ENCODE peak calls at places on chromosomes 1 and 21, in eight cellular contexts. F, Y, K, Z, O, Q, J and B are unnamed samples.

GRCh38 chr21:39251326-39251725 is 62.1 kb downstream of the BRWD1 start:
- DNase-seq in K (no peak), Q (no peak), O (no peak), Y (no peak), F (no peak), Z (no peak), J (no peak), B (no peak)

GRCh38 chr1:116910379-116911165 is 856 bp downstream of the PTGFRN start:
- DNase-seq in J (peak), Y (peak), Z (no peak), K (peak), Q (peak), O (no peak), F (peak), B (peak)

GRCh38 chr1:228004331-228004871 is 2.4 kb upstream of the WNT3A start:
- DNase-seq in Z (peak), O (peak), Q (peak), F (no peak), K (no peak), J (peak), Y (peak), B (no peak)

GRCh38 chr1:23403038-23403336 is 21.6 kb downstream of the TCEA3 start:
- DNase-seq in O (no peak), Q (no peak), K (no peak), Y (peak), F (no peak), Z (peak), J (peak), B (no peak)

GRCh38 chr1:21869620-21870121 is 57.6 kb downstream of the LDLRAD2 start:
- DNase-seq in Y (no peak), Z (peak), J (peak), F (no peak), Q (peak), O (peak), K (peak), B (no peak)

GRCh38 chr21:45979651-45980050 is 1.9 kb upstream of the COL6A1 start:
- DNase-seq in J (no peak), Y (no peak), F (no peak), K (no peak), O (no peak), Q (peak), Z (no peak), B (peak)

GRCh38 chr1:215833936-215834729 is 267.0 kb downstream of the KCTD3 start:
- DNase-seq in Z (no peak), O (no peak), Q (no peak), Y (no peak), K (no peak), F (no peak), J (no peak), B (no peak)

GRCh38 chr1:163844393-163844948 is 522.7 kb downstream of the NUF2 start:
- DNase-seq in K (no peak), Q (no peak), J (no peak), Z (no peak), O (no peak), Y (no peak), F (no peak), B (no peak)

GRCh38 chr1:234730542-234731370 is 120.8 kb upstream of the IRF2BP2 start:
- DNase-seq in K (no peak), Z (no peak), J (no peak), O (no peak), Y (peak), F (no peak), Q (peak), B (peak)

GRCh38 chr1:181133441-181133951 is 45.0 kb downstream of the IER5 start:
- DNase-seq in Y (no peak), Z (no peak), Q (no peak), O (no peak), J (no peak), K (no peak), F (no peak), B (no peak)

GRCh38 chr1:223853275-223853674 is 7.5 kb upstream of the TP53BP2 start:
- DNase-seq in F (no peak), Z (no peak), J (no peak), O (no peak), K (no peak), Q (no peak), Y (no peak), B (no peak)

GRCh38 chr21:43304206-43304605 is 122.7 kb downstream of the SIK1 start:
- DNase-seq in Y (peak), K (no peak), J (no peak), F (no peak), Q (peak), Z (no peak), O (no peak), B (no peak)

GRCh38 chr1:174021611-174022079 is 512 bp downstream of the RC3H1 start:
- DNase-seq in Z (no peak), Q (peak), J (no peak), F (peak), K (peak), O (no peak), Y (peak), B (peak)

GRCh38 chr1:2609271-2610035 is 22.9 kb downstream of the PRXL2B start:
- DNase-seq in F (no peak), Q (no peak), Z (no peak), O (peak), Y (no peak), K (no peak), J (no peak), B (no peak)

GRCh38 chr21:39630191-39630591 is 17.5 kb downstream of the B3GALT5 start:
- DNase-seq in Q (no peak), J (no peak), F (no peak), O (no peak), Z (peak), K (no peak), Y (no peak), B (no peak)

GRCh38 chr1:1122078-1122811 is 6.4 kb upstream of the C1orf159 start:
- DNase-seq in J (peak), Z (peak), Y (peak), F (peak), Q (peak), K (peak), O (peak), B (peak)

GRCh38 chr1:232250838-232251237 is 379.1 kb downstream of the SIPA1L2 start:
- DNase-seq in Y (no peak), O (no peak), Z (no peak), K (no peak), F (no peak), J (no peak), Q (no peak), B (no peak)

GRCh38 chr1:54649130-54649898 is 7.7 kb downstream of the MROH7 start:
- DNase-seq in Z (no peak), Y (peak), O (no peak), K (no peak), Q (no peak), F (no peak), J (no peak), B (no peak)

DNA sequence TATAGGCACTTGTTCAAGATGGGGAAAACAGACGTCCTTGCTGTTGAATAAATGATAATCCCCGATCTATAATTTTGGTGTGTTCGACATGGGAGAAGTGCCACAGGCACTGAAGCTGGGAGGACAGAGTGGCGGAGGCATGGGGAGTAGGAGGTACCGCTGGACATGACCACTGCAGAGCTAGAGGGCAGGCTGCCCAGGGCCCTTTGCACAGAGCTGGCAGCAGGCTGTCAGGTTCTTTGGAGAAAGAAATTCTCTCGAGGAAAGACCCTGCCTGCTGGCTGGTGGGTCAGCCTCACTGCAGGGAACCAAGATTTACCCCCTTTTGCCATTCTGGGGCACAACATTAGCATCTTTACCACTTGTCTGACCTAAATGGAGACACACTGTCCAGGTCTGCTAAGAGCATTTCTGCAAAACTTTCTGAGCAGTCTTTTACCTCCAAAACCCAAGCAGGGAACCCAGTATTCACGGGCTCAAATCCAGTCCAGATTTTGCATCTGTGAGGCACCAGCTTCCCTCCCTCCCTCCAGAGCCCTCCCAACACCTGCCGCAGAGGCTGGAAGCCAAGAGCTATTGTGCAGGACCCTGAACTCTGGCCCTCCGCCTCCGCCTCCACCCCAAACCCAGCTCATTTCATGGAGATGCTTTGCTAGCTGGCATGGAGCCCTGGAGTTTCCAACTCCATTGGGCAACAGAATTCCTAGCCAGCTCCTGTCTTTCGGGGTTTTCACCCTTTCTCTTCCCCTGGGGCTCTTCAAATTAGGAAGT is 142.3 kb downstream of the PLXNA2 start:
- DNase-seq in K (no peak), Q (no peak), O (no peak), F (no peak), Y (no peak), Z (no peak), J (no peak), B (no peak)
- TF ChIP-seq POLR2AphosphoS5 in K (no peak), Q (no peak), O (no peak), F (no peak), Y (no peak), Z (no peak), J (no peak), B (no peak)

GRCh38 chr1:155933591-155934096 is 569 bp downstream of the KHDC4 start:
- DNase-seq in O (no peak), Q (no peak), K (no peak), Z (no peak), J (no peak), F (no peak), Y (peak), B (no peak)

GRCh38 chr1:155932085-155932484 is 2.1 kb downstream of the KHDC4 start:
- DNase-seq in Y (no peak), Z (no peak), K (no peak), O (no peak), Q (no peak), F (no peak), J (no peak), B (no peak)

GRCh38 chr1:155932487-155932886 is 1.7 kb downstream of the KHDC4 start:
- DNase-seq in Z (no peak), Q (no peak), K (no peak), F (no peak), O (no peak), Y (no peak), J (no peak), B (no peak)

GRCh38 chr1:155934933-155935590 is 849 bp upstream of the KHDC4 start:
- DNase-seq in K (no peak), F (no peak), Z (no peak), J (no peak), Q (no peak), O (no peak), Y (no peak), B (no peak)

DNA sequence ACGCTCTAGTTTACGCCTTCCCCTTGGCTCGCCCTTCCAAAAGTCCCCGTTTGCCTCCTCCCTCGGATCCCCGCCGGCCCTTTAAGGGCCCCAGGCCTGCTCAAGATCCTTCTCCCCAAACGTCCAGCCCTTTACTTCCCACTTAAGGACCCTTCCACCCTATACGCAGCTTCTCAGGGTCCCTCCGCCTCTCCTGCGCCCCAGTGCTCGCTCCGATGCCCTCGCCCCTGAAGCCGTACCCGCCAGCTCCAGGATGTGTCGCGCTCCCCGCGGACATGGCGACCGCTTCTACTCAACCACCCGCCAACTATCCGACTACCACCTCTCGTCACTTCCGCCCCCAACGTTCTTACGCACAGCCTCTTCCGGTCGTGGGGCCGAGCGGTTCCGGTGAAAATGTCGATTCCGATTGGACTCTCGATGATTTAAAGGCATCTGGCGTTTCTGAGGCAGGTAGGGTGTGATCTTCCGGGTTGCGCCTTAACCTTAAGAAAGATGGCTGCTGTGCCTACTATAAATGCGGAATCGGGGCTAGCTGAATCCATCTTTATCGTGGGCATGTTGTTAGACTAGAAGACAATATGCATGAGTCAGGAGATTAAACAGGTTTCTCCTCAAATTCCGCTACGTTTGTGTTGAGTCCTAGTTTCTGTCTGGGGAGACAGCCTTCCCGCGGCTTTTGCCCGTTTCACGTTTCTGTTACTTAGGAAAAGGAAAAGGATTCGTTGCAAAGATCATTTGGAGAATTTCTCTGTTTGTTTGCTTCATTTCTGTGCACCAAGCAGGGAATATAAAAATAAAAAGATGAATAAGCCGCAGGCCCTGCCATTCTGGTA is at the start of gene KHDC4:
- DNase-seq in Y (peak), Q (peak), K (peak), F (peak), J (peak), Z (peak), O (peak), B (peak)
- TF ChIP-seq POLR2A in Y (peak), Q (peak), K (peak), F (peak), J (no peak), Z (peak), O (peak), B (peak)

GRCh38 chr1:106889054-106889453 is 167.4 kb upstream of the PRMT6 start:
- DNase-seq in Z (no peak), Y (no peak), F (no peak), J (no peak), Q (no peak), K (no peak), O (no peak), B (no peak)

DNA sequence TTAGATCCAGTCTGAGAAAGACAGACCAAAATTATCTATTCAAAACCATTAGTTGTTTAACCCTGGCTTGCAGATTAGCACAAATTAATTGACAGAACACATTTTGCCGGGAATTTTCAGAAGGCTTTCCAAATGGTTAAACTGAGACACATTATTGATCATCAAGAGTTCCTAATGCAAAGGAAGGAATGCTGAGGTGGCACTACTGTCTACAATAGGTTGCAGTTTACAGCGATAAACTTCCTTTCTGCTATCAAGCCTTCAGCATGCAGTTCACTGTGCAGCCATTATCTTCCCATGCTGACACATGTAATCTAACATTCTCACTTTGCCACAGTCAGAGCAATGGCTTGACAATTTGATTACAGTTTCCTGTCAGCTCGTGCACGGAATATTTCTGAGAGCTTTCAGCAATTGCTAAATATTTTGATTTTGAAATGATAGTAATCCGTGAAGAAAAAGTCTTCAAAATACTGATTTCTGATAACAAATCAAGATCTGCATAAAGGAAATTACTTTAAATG is 166.9 kb upstream of the PRMT6 start:
- DNase-seq in F (no peak), Y (no peak), J (no peak), Q (no peak), K (no peak), Z (no peak), O (no peak), B (no peak)
- TF ChIP-seq POLR2AphosphoS5 in F (no peak), Y (no peak), J (no peak), Q (no peak), K (no peak), Z (no peak), O (no peak), B (no peak)

GRCh38 chr1:145891587-145892485 is 6.2 kb upstream of the ANKRD35 start:
- DNase-seq in Y (peak), Q (peak), O (peak), Z (peak), K (peak), J (peak), F (peak), B (no peak)
- TF ChIP-seq POLR2A in Y (no peak), Q (no peak), O (no peak), Z (no peak), K (peak), J (no peak), F (no peak), B (no peak)

DNA sequence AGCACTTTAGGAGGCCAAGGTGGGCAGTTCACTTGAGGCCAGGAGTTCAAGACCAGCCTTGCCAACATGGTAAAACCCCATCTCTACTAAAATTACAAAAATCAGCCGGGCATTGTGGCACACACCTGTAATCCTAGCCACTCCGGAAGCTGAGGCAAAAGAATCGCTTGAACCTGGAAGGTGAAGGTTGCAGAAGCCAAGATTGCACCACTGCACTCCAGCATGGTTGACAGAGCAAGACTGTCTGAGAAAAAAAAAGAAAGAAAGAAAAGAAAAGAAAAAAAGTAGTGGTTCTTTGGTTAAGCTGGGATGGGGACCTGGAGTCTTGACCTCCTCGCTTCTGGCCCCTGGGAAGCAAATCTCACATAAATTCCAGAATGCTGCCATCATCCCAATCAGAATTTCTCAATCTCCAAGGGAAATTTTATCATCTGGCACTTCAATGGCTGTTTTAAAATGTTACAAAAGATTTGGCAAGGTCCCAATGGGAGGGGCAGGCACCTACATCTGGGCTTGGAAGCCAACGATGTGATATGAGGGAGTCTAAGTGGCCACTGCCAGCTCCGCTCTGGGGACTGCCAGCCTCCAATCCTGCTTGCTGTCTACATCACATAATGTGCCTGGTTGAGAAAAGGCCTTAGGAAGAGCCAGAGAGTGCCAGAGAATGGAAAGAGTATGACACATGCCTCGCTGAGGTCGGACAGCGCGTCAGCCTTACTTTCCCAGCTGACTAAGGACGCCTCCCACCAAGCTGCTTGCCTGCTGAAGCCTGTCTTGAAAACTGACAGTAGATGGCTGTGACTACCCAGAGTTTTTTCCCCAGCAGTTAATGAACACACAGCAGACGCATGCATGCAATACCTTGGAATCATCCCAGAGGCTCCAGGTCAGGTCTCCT is 42.1 kb upstream of the SRP9 start:
- DNase-seq in O (peak), Q (peak), J (peak), F (no peak), Y (no peak), Z (no peak), K (peak), B (no peak)
- TF ChIP-seq POLR2AphosphoS5 in O (peak), Q (no peak), J (no peak), F (no peak), Y (no peak), Z (no peak), K (peak), B (no peak)

GRCh38 chr1:112619518-112620458 is at the start of gene CAPZA1:
- DNase-seq in Y (peak), F (peak), O (peak), J (peak), Q (peak), Z (peak), K (peak), B (peak)
- TF ChIP-seq POLR2A in Y (peak), F (peak), O (peak), J (no peak), Q (peak), Z (peak), K (peak), B (peak)